ENCODE peak calls at places on chromosome X, in six cellular contexts. F is GM12878, R is K562, I is HCT116, L is H1, Z is HepG2. G is an unnamed sample.

GRCh38 chrX:80016182-80016581 is 1.6 kb downstream of the TBX22 start:
- DNase-seq in R (no peak), I (no peak), L (no peak), Z (no peak), F (no peak), G (no peak)

GRCh38 chrX:107826286-107827136 is 845 bp downstream of the MID2 start:
- DNase-seq in F (no peak), Z (no peak), R (no peak), I (no peak), L (no peak), G (no peak)

GRCh38 chrX:16573781-16574180 is 76.2 kb upstream of the S100G start:
- DNase-seq in R (no peak), F (no peak), I (no peak), Z (no peak), L (no peak), G (no peak)

GRCh38 chrX:110748256-110748811 is 47.3 kb downstream of the CHRDL1 start:
- DNase-seq in L (no peak), R (no peak), I (no peak), F (no peak), Z (no peak), G (no peak)

GRCh38 chrX:26845051-26845450 is 618.1 kb downstream of the PPP4R3C start:
- DNase-seq in F (no peak), R (no peak), I (no peak), L (no peak), Z (no peak), G (no peak)

GRCh38 chrX:154840856-154841255 is 6.4 kb upstream of the SMIM9 start:
- DNase-seq in F (no peak), Z (peak; percentile 16), L (no peak), R (peak; percentile 65), I (peak; percentile 22), G (no peak)

GRCh38 chrX:74349387-74349786 is 45.4 kb downstream of the ZCCHC13 start:
- DNase-seq in L (no peak), R (no peak), I (peak; percentile 6), Z (peak; percentile 3), F (no peak), G (no peak)

GRCh38 chrX:54494970-54495813 is 842 bp downstream of the FGD1 start:
- DNase-seq in L (peak; percentile 47), R (no peak), I (no peak), Z (no peak), F (no peak), G (no peak)

GRCh38 chrX:118973389-118974087 is 880 bp upstream of the LONRF3 start:
- DNase-seq in L (no peak), F (no peak), Z (no peak), R (no peak), I (no peak), G (no peak)

GRCh38 chrX:105882581-105883275 is 60.4 kb downstream of the NRK start:
- DNase-seq in I (no peak), L (no peak), R (no peak), Z (no peak), F (no peak), G (no peak)

DNA sequence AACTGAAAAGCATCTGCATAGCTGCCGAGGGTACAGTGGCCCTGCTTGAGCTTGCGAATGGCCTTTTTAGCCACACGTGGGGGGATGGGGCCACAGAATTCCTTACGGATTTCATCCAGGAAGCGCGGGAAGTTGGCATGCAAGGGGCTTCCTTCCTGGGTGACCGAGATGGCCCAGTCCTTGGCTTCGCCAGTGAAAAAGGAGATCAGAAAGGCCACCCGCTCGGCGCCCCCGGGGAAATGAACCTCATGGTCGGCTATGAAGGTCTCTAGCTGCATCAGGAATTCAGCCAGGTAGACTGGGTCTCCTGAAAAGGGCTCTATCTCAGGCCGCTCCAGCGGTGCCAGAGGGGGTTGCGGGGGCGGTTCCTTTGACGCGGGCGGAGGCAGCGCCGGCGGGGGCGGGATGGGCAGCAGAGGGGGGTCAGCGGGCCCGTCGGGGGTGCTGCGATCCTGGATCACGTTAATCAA is 918 bp downstream of the RTL5 start:
- DNase-seq in Z (no peak), I (no peak), L (no peak), R (no peak), F (no peak), G (no peak)
- H3K9ac ChIP-seq in Z (no peak overlapping the region), I (no peak overlapping the region), L (no peak overlapping the region), R (no peak overlapping the region), F (no peak overlapping the region), G (no peak overlapping the region)

DNA sequence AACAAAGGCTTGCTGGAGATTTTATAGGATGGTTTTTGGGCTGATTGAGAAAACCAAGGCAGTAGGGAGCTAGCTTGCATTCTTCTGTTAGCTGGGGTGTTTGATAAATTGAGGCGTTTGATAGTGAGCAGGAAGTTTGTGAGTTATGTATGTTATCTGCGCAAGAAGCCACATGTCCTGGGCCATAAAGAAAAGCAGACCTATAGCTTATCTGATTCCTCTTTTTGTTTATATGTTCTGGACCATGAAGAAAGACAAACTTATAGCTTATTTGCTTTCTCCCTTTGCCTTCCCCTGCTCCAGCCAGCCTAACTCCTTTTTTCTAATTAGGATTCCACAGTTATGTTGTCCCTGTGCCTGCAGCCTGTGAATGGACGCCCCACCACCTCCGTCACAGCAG is 9.2 kb downstream of the HNRNPH2 start:
- DNase-seq in L (no peak), I (no peak), F (no peak), R (no peak), Z (no peak), G (no peak)
- H3K27ac ChIP-seq in L (no peak overlapping the region), I (no peak overlapping the region), F (no peak overlapping the region), R (no peak overlapping the region), Z (no peak overlapping the region), G (no peak overlapping the region)

DNA sequence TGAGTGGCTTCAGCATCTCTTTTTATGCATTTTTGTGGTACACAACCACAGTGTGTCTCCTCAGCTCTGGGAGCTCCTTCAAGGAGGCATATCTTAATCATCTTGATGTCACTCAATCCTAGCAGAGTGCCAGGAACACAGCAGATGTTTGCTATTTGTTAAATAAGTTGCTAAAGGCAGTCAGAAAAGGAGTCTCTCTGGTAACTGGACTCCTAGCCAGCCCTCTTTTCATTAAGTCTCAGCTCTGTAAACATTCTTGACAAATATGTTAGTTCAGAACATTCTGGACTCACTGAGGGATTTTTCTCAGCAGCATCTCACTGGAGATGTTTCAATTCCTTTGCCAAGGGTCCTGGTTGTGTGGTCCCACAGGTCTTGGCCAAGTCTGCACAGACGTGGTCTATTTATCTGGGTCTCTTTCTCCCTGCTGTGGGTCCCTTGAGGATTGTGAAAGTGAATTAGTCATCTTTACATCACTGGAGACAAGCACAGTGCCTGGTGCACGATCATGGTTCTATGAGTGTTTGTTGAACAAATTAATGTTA is 20.3 kb upstream of the FAM9C start:
- DNase-seq in R (no peak), Z (no peak), I (no peak), F (no peak), L (no peak), G (no peak)
- TF ChIP-seq POLR2AphosphoS5 in R (no peak), Z (no peak), I (no peak), F (no peak), L (no peak), G (no peak)

GRCh38 chrX:43971966-43972961 is 926 bp downstream of the NDP start:
- DNase-seq in I (no peak), Z (no peak), F (no peak), R (no peak), L (no peak), G (no peak)

GRCh38 chrX:43974736-43975135 is 1.5 kb upstream of the NDP start:
- DNase-seq in R (no peak), L (no peak), Z (no peak), F (no peak), I (no peak), G (no peak)

GRCh38 chrX:43975747-43976146 is 2.6 kb upstream of the NDP start:
- DNase-seq in I (no peak), Z (no peak), L (no peak), F (no peak), R (no peak), G (no peak)

GRCh38 chrX:43973249-43973672 is at the start of gene NDP:
- DNase-seq in R (no peak), F (no peak), Z (no peak), I (no peak), L (no peak), G (no peak)

DNA sequence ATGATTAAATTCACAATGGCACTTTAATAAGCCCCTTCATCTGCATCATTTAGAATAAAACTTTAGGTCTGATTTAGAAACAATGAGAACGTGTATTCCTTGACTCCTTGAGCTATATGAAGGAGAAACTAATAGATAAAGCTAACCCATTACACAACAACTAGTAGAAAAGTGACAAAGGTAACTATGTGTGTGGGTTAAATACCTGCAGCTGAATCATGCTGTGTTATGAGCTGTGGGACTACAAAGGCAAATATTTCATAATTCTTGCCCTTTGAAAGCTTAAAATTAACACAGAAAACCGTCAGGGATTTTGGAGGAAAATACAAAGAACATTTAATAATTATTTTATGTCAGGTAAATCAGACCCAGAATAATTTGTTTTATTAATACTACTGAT is 886 bp upstream of the NDP start:
- DNase-seq in F (no peak), L (no peak), Z (no peak), I (no peak), R (no peak), G (no peak)
- H3K9ac ChIP-seq in F (no peak overlapping the region), L (no peak overlapping the region), Z (no peak overlapping the region), I (no peak overlapping the region), R (no peak overlapping the region), G (no peak overlapping the region)

DNA sequence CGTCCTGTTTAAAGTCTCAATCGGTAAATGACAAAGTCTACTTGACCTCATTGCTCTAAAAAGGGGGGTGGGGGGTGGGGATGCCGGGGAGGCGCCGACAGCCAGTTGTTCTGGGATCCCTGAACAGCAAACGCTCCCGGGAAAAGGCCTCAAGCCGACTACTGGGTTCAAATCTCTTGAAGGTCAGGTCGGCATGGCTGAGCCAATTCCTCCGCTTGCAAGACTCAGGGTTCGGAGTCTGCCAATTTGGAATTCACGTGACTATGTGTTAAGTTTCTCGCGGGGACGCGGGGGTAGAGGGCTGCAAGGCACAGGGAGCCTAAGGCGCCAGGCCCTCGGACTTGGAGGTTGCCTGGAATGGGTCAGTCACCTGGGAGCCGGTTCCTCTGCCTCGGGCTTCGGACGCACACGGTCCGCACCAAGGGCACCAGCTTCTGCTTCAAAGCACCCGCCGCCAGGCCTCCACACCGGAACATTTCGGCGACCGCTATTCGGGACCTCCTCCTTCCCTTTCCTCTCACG is 399 bp downstream of the AIFM1 start:
- DNase-seq in F (no peak), L (no peak), R (peak; percentile 24), I (no peak), Z (peak; percentile 1), G (no peak)
- H3K27ac ChIP-seq in F (peak overlapping the region; percentile 70), L (no peak overlapping the region), R (peak overlapping the region; percentile 98), I (peak overlapping the region; percentile 67), Z (peak overlapping the region; percentile 89), G (peak overlapping the region; percentile 6)

DNA sequence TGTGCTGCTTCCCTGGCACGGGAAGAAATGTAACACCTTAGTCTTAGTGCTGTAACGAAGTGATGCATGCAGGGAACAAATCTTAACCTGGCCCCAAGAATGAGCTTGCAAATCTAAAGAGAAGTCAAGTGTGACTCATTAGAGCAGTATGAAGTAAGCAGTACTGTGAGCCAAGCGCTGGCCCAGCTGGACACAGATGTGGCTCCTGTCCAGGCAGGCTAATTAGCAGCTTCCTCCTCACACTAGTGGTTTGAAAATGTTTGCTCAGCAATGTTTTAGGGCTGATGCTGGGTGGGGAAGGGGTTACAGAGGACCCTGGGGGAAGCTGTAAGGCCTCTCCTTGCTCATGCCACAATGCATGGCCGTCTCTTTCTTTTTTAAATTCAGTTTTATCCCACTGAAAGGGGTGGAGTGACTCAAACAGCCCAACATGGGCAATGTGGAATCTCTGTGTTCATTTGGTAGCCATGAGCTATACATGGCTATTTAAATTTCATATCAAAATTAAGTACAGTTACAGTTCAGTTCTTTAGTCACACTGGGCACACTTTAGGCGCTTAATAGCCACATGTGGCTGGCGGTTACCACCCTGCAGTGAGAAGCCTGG is 48.9 kb downstream of the MAP7D2 start:
- DNase-seq in R (peak; percentile 11), F (no peak), I (peak; percentile 23), L (no peak), Z (no peak), G (no peak)
- TF ChIP-seq POLR2AphosphoS5 in R (no peak), F (no peak), I (no peak), L (no peak), Z (no peak), G (no peak)